ENCODE peak calls at places on chromosomes 3 and 15, in ten cellular contexts. V, T, Q, A, O, N, X, P, S and F are unnamed samples. For H3K27me3 and H3K9me3, the result is how much of the 10 kb centered on the place peaks cover.

GRCh38 chr3:69767571-69767970 is 28.3 kb downstream of the MITF start:
- DNase-seq in V (no peak), S (no peak), N (no peak), O (no peak), A (no peak), T (peak), X (no peak), Q (no peak), P (no peak), F (no peak)

GRCh38 chr3:170499562-170500156 is 81.0 kb downstream of the CLDN11 start:
- DNase-seq in T (peak), N (no peak), A (peak), S (peak), V (no peak), O (no peak), P (peak), X (peak), Q (peak), F (peak)

GRCh38 chr3:43855674-43856299 is 165.0 kb downstream of the ABHD5 start:
- DNase-seq in N (peak), O (peak), A (peak), X (peak), T (peak), Q (peak), V (no peak), P (peak), S (peak), F (peak)

GRCh38 chr3:82509951-82510603 is 748.6 kb upstream of the GBE1 start:
- DNase-seq in T (no peak), P (no peak), X (no peak), S (no peak), V (no peak), N (no peak), A (no peak), O (no peak), Q (no peak), F (no peak)

GRCh38 chr3:8909160-8909559 is 54.1 kb downstream of the RAD18 start:
- DNase-seq in X (no peak), S (no peak), T (no peak), N (no peak), Q (no peak), V (no peak), O (no peak), P (no peak), A (no peak), F (no peak)

GRCh38 chr3:66572938-66573710 is 72.3 kb upstream of the LRIG1 start:
- DNase-seq in X (no peak), N (no peak), O (peak), P (peak), S (peak), A (no peak), T (no peak), Q (peak), V (no peak), F (peak)

GRCh38 chr3:21649519-21649918 is 101.5 kb downstream of the ZNF385D start:
- DNase-seq in X (no peak), A (no peak), N (no peak), O (no peak), Q (no peak), P (no peak), V (no peak), S (no peak), T (no peak), F (no peak)

GRCh38 chr3:183572935-183573334 is 17.4 kb upstream of the KLHL6 start:
- DNase-seq in Q (no peak), N (no peak), X (no peak), S (no peak), O (no peak), T (no peak), A (no peak), P (no peak), V (no peak), F (no peak)

GRCh38 chr3:40044487-40044886 is 235.1 kb downstream of the MYRIP start:
- DNase-seq in Q (no peak), P (no peak), T (no peak), V (no peak), O (peak), N (no peak), A (no peak), S (no peak), X (no peak), F (no peak)

GRCh38 chr15:36529296-36530011 is 50.0 kb upstream of the CDIN1 start:
- DNase-seq in Q (no peak), S (no peak), N (no peak), V (no peak), T (no peak), A (no peak), X (no peak), P (no peak), O (no peak), F (peak)

GRCh38 chr3:25281041-25281842 is 146.8 kb upstream of the RARB start:
- DNase-seq in S (peak), O (no peak), A (no peak), T (no peak), N (no peak), V (no peak), X (no peak), Q (peak), P (no peak), F (no peak)

GRCh38 chr15:36831915-36832310 is 252.5 kb downstream of the CDIN1 start:
- DNase-seq in V (no peak), T (no peak), N (no peak), A (no peak), P (no peak), O (no peak), Q (no peak), X (no peak), S (no peak), F (peak)

GRCh38 chr15:80233511-80234080 is 18.4 kb downstream of the CTXND1 start:
- DNase-seq in O (no peak), A (no peak), X (no peak), T (no peak), P (no peak), V (no peak), Q (peak), N (no peak), S (no peak), F (no peak)

GRCh38 chr3:58084166-58084565 is 75.9 kb downstream of the FLNB start:
- DNase-seq in Q (no peak), S (no peak), X (peak), A (peak), N (no peak), O (peak), V (no peak), P (no peak), T (no peak), F (no peak)

GRCh38 chr3:8336456-8336855 is 165.2 kb upstream of the LMCD1 start:
- DNase-seq in T (no peak), Q (peak), O (no peak), V (no peak), A (no peak), P (peak), N (no peak), S (peak), X (no peak), F (no peak)

GRCh38 chr3:13424865-13425605 is 4.9 kb upstream of the NUP210 start:
- DNase-seq in N (no peak), V (no peak), T (no peak), S (no peak), P (no peak), Q (no peak), O (no peak), A (no peak), X (no peak), F (no peak)

GRCh38 chr3:27125821-27126501 is 243.2 kb downstream of the NEK10 start:
- DNase-seq in P (no peak), O (no peak), T (no peak), S (no peak), V (no peak), Q (no peak), N (no peak), A (no peak), X (no peak), F (no peak)

GRCh38 chr3:38120690-38121450 is 16.1 kb downstream of the ACAA1 start:
- DNase-seq in T (no peak), V (no peak), Q (no peak), P (no peak), N (peak), O (no peak), S (peak), A (no peak), X (no peak), F (no peak)

GRCh38 chr15:39583586-39584265 is 2.8 kb downstream of the THBS1 start:
- DNase-seq in V (no peak), Q (peak), S (peak), N (no peak), T (no peak), O (peak), A (peak), X (peak), P (no peak), F (peak)
- H3K4me3 ChIP-seq in V (no peak), Q (no peak), S (no peak), N (peak), T (peak), O (peak), A (peak), X (no peak), P (no peak), F (no peak)

DNA sequence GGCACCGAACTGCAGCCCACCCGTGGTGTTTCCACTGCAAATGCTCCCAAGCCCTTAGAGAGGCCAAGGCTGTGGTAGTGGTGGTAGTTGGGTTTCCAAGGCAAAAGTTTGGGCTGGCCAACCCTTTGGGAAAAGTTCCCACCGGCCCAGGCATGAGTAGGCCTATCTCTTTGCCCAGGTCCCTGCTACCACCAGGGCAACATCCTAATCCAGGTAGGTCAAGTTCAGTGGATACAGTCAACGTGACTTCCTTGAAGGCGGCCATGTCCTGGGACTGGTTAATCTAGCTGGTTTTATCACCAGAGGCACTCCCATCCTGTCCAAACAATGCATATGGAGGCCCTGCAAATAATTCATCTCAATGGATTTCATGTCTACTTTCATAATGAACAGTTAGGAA is 1.6 kb upstream of the ONECUT1 start:
- DNase-seq in P (no peak), V (no peak), T (no peak), N (no peak), S (peak), A (no peak), Q (no peak), O (no peak), X (no peak), F (no peak)
- H3K27me3 ChIP-seq in P (under half), V (half or more), T (under half), N (under half), S (half or more), A (half or more), Q (half or more), O (half or more), X (half or more), F (under half)

DNA sequence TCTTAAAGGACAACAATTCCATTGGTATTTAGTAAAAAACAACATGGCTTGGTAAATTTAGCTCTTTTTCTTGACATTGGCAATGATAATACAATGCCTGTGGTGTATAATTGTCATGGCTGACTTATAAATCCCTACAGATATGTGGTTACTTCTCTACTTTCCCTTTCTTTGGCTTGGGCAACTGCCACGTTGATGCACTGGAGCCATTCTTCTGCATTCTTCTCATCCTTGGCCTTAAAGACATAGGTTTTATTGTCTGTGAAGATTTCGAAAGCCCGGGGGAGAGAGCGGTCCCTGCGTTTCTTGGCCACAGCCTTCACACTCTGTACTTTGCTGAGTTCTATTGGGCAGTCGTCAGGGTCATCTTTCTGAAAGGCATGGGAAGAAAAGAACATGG is 101.1 kb upstream of the CCNL1 start:
- DNase-seq in N (no peak), X (no peak), O (no peak), T (no peak), Q (no peak), A (no peak), S (no peak), V (no peak), P (no peak), F (no peak)
- H3K9me3 ChIP-seq in N (under half), X (under half), O (under half), T (under half), Q (under half), A (under half), S (under half), V (under half), P (under half), F (under half)

DNA sequence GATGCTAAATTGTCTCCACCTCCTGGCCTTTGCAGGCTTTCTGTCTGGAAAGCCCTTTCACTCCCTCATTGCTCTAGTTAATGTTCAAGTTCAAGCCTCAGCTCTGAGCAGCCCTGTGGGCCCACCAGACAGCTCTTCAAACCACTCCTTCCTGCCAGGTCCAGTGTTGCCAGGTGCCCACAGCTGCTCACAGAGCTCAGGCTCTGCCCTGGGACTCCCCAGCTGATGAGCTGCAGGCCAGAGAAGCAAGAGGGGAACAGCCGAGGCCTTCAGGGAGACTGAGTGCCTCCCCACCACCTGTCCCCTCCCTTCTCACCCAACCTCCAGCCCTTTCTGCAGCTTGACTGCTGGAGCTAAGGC is 1.3 kb upstream of the ZBTB47 start:
- DNase-seq in X (no peak), Q (no peak), V (no peak), N (no peak), A (no peak), O (no peak), S (no peak), P (no peak), T (no peak), F (no peak)
- H3K4me3 ChIP-seq in X (no peak), Q (no peak), V (no peak), N (peak), A (no peak), O (peak), S (no peak), P (no peak), T (no peak), F (no peak)

DNA sequence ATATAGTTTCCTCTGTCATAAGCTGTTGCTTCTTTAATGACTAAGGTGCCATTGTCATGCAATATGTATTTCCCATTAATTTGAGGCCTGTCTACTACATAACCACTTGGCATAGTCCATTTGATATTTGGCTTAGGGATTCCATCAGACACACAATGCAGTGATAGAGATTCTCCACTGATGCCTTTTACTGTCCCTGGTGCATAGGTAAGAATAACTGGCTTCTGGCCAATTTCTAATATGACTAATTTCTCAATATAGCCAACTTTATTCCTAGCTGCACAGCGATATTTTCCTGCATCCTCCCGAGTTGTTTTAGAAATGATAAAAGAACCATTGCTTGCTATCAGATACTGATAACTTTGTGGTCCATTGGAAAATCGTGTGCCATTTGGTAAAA is 23.8 kb downstream of the IGSF10 start:
- DNase-seq in A (no peak), X (no peak), V (no peak), S (no peak), N (no peak), O (no peak), Q (no peak), T (no peak), P (no peak), F (no peak)
- H3K27me3 ChIP-seq in A (under half), X (under half), V (under half), S (under half), N (under half), O (under half), Q (under half), T (under half), P (under half), F (under half)

DNA sequence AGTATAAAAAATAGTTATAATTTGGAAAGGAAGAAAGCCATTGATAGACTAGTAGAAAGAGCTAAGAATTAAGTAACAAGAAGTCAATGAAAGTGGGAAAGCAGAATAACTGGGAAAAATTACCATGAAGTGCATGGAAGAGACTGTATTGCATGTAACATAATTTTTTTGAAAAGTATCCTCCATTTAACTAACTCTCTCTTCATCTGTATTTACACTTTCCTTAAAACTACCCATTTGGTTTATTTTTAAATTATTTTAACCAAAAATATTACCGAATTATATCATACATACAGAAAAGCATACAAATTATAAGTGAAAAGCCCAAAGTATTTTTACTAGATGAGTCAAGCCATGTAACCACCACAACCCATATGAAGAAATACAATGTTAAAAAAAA is 1009.9 kb upstream of the SEMA6D start:
- DNase-seq in X (no peak), P (no peak), O (no peak), S (no peak), A (no peak), Q (no peak), V (no peak), N (no peak), T (no peak), F (no peak)
- H3K9me3 ChIP-seq in X (under half), P (under half), O (under half), S (under half), A (under half), Q (under half), V (under half), N (under half), T (under half), F (under half)

GRCh38 chr15:29822685-29823459 is 604 bp upstream of the TJP1 start:
- DNase-seq in V (no peak), T (peak), P (peak), O (peak), Q (peak), S (no peak), A (peak), X (no peak), N (peak), F (no peak)
- H3K4me3 ChIP-seq in V (no peak), T (peak), P (peak), O (peak), Q (peak), S (peak), A (peak), X (no peak), N (peak), F (peak)

GRCh38 chr3:10504161-10505049 is 981 bp downstream of the ATP2B2 start:
- DNase-seq in N (no peak), X (no peak), P (no peak), O (no peak), T (no peak), A (no peak), V (no peak), Q (no peak), S (no peak), F (no peak)
- H3K27me3 ChIP-seq in N (under half), X (under half), P (under half), O (half or more), T (under half), A (half or more), V (under half), Q (under half), S (under half), F (under half)